ENCODE peak calls at places on chromosomes 1 and 21, in six cellular contexts. S is GM12878, Y is stomach, N is H1, B is sigmoid colon, Z is transverse colon. F is an unnamed sample.

GRCh38 chr1:1206376-1207253 is at the start of gene TNFRSF18:
- DNase-seq in Z (peak), S (no peak), N (peak), Y (peak), B (no peak), F (peak)

GRCh38 chr1:200670215-200671118 is 760 bp upstream of the DDX59 start:
- DNase-seq in B (no peak), Z (peak), Y (peak), N (no peak), S (no peak), F (no peak)

GRCh38 chr1:178639326-178639725 is 85.7 kb upstream of the RALGPS2 start:
- DNase-seq in Z (no peak), B (no peak), S (no peak), N (no peak), Y (no peak), F (no peak)

GRCh38 chr1:185373813-185374524 is 56.9 kb upstream of the IVNS1ABP start:
- DNase-seq in Y (no peak), B (no peak), N (no peak), Z (no peak), S (no peak), F (no peak)

GRCh38 chr1:204108312-204109141 is 35.6 kb downstream of the SOX13 start:
- DNase-seq in Z (no peak), S (no peak), N (peak), B (no peak), Y (no peak), F (peak)

GRCh38 chr21:44375281-44375651 is 21.8 kb downstream of the TRPM2 start:
- DNase-seq in Z (peak), Y (peak), S (no peak), B (no peak), N (no peak), F (peak)

GRCh38 chr21:14382486-14382834 is 486 bp downstream of the HSPA13 start:
- DNase-seq in B (no peak), Z (no peak), N (no peak), S (no peak), Y (no peak), F (no peak)

GRCh38 chr1:55536466-55536865 is 321.3 kb upstream of the USP24 start:
- DNase-seq in Z (no peak), B (no peak), Y (no peak), N (no peak), S (no peak), F (no peak)

GRCh38 chr21:35932232-35932911 is 128.0 kb downstream of the SETD4 start:
- DNase-seq in Z (peak), S (peak), N (no peak), Y (no peak), B (peak), F (peak)

GRCh38 chr1:114558548-114558947 is 22.9 kb downstream of the BCAS2 start:
- DNase-seq in S (no peak), Y (no peak), Z (no peak), B (no peak), N (no peak), F (no peak)

GRCh38 chr1:82059931-82060330 is 259.2 kb downstream of the ADGRL2 start:
- DNase-seq in Y (no peak), S (no peak), N (no peak), Z (no peak), B (no peak), F (no peak)

GRCh38 chr1:2973661-2974593 is 47.3 kb upstream of the ACTRT2 start:
- DNase-seq in Y (peak), B (peak), N (no peak), Z (no peak), S (no peak), F (peak)

GRCh38 chr21:34684174-34684876 is 15.5 kb downstream of the CLIC6 start:
- DNase-seq in Z (peak), N (no peak), B (no peak), Y (no peak), S (no peak), F (no peak)

GRCh38 chr21:34688715-34689114 is 19.9 kb downstream of the CLIC6 start:
- DNase-seq in Z (no peak), S (no peak), N (no peak), B (no peak), Y (no peak), F (no peak)

GRCh38 chr21:34690041-34690792 is 21.4 kb downstream of the CLIC6 start:
- DNase-seq in S (no peak), N (no peak), Z (peak), Y (peak), B (no peak), F (no peak)

GRCh38 chr21:34688145-34688544 is 19.4 kb downstream of the CLIC6 start:
- DNase-seq in S (no peak), N (no peak), Z (no peak), B (no peak), Y (no peak), F (no peak)

DNA sequence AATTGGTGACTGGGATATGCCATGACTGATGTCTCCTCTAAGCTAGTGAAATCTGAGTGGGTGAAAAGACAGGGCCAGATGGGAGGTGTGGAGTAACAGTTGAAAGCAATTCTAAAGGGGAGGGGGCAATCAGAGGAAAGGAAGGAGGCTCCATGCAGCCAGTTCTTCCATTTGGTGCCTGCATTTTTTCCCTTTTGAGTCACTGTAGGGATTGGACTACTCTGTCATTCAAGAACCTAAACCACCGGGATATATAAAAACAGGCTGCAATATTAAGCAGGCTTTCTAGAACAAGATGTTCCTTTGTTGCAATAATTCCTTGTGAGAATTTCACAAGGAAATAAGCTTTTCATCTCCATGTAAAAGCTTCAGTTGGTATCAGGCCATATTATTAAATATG is 18.3 kb downstream of the CLIC6 start:
- DNase-seq in S (no peak), N (no peak), B (no peak), Y (no peak), Z (no peak), F (no peak)
- TF ChIP-seq POLR2A in S (no peak), N (no peak), B (no peak), Y (no peak), Z (no peak), F (no peak)

DNA sequence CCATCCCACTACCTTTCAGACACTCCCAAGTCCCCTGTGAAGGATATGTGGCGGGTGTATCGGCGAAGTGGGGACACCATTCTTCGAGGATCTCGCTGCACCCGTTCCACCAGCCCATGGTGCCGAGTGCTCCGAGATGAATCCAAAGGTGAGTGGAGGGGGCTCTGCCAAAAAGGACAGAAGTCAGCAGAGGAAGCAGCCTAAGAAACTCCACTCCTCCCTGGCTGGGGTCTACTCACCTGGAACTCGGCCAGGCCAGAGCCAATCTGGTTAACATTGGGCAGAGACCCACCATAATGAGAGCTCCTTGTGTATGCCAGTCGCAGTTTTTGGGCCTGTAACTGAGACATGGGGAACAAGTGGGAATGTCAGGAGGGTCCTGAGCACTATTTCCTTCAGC is 3.6 kb downstream of the CRTC2 start:
- DNase-seq in Z (no peak), B (no peak), N (no peak), Y (no peak), S (no peak), F (no peak)
- TF ChIP-seq POLR2AphosphoS5 in Z (no peak), B (no peak), N (no peak), Y (no peak), S (no peak), F (no peak)

GRCh38 chr1:160460214-160460642 is 59.9 kb downstream of the VANGL2 start:
- DNase-seq in N (no peak), Z (no peak), S (peak), B (no peak), Y (no peak), F (peak)

GRCh38 chr1:160459056-160459455 is 58.7 kb downstream of the VANGL2 start:
- DNase-seq in Z (no peak), N (no peak), S (no peak), Y (no peak), B (no peak), F (no peak)

GRCh38 chr1:160460683-160461287 is 60.4 kb downstream of the VANGL2 start:
- DNase-seq in Y (no peak), N (no peak), B (no peak), Z (no peak), S (no peak), F (no peak)

GRCh38 chr1:160455153-160455517 is 54.8 kb downstream of the VANGL2 start:
- DNase-seq in Z (no peak), B (no peak), S (no peak), N (no peak), Y (no peak), F (no peak)

GRCh38 chr1:160459687-160460086 is 59.3 kb downstream of the VANGL2 start:
- DNase-seq in N (no peak), Z (no peak), S (no peak), Y (no peak), B (no peak), F (no peak)
- H3K27ac ChIP-seq in N (no peak), Z (no peak), S (peak), Y (no peak), B (no peak), F (no peak)

DNA sequence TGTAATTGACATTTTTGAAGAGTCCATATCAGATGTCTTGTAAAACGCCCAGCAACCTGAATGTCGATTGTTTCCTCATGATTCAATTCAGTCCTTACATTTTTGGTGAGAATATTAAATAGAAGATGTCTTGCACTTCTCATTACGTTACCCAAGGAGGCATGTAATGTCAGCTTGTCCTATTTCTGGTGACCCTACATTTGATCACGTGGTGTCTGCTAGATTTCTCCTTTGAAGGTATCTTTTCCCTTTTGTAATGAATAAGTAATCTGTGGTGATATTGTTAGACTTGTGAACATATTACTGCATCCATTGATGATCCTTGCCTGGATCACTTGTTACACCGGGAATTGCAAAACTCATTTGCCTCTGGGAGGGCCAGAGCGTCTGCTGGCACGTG is 87.6 kb upstream of the DISP3 start:
- DNase-seq in Y (no peak), N (no peak), Z (no peak), S (no peak), B (no peak), F (no peak)
- TF ChIP-seq POLR2A in Y (no peak), N (no peak), Z (no peak), S (no peak), B (no peak), F (no peak)

GRCh38 chr21:23593582-23593981 is 2013.7 kb downstream of the MRPL39 start:
- DNase-seq in B (no peak), N (no peak), Z (no peak), S (no peak), Y (no peak), F (no peak)
- TF ChIP-seq POLR2AphosphoS5 in B (no peak), N (no peak), Z (no peak), S (no peak), Y (no peak), F (no peak)

GRCh38 chr1:151050051-151050688 is 2.6 kb downstream of the C1orf56 start:
- DNase-seq in B (no peak), Y (no peak), S (no peak), N (no peak), Z (no peak), F (no peak)

GRCh38 chr1:151049458-151049857 is 1.9 kb downstream of the C1orf56 start:
- DNase-seq in Z (no peak), B (no peak), S (no peak), N (no peak), Y (no peak), F (no peak)

GRCh38 chr1:151047925-151048644 is 534 bp downstream of the C1orf56 start:
- DNase-seq in Z (peak), S (no peak), B (peak), N (no peak), Y (peak), F (peak)

GRCh38 chr1:151048645-151049032 is 1.1 kb downstream of the C1orf56 start:
- DNase-seq in Z (no peak), B (no peak), S (no peak), Y (no peak), N (no peak), F (no peak)

GRCh38 chr1:151051356-151052009 is 3.9 kb downstream of the C1orf56 start:
- DNase-seq in Z (no peak), Y (no peak), B (no peak), S (no peak), N (no peak), F (no peak)
- H3K27ac ChIP-seq in Z (no peak), Y (no peak), B (no peak), S (no peak), N (no peak), F (no peak)

DNA sequence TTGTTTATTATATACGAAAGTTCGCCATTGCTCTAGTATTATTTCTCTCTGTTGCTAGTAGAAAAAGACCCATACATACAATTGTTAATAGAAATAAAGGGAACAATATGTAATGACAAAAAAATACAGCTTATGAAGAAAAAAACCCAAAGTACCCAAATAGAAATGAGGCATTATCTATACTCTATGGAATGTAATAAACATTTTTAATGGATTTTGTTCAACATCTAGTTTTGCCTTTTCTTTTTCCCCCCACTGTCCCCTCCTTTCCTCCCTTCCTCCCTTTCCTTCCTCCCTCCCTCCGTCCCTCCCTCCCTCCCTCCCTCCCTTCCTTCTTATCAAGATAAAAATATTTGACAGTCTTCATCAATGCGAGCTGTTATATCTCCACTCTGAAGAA is 81.5 kb upstream of the NEK7 start:
- DNase-seq in Y (no peak), N (no peak), S (no peak), Z (no peak), B (no peak), F (no peak)
- TF ChIP-seq POLR2A in Y (no peak), N (no peak), S (no peak), Z (no peak), B (no peak), F (no peak)

DNA sequence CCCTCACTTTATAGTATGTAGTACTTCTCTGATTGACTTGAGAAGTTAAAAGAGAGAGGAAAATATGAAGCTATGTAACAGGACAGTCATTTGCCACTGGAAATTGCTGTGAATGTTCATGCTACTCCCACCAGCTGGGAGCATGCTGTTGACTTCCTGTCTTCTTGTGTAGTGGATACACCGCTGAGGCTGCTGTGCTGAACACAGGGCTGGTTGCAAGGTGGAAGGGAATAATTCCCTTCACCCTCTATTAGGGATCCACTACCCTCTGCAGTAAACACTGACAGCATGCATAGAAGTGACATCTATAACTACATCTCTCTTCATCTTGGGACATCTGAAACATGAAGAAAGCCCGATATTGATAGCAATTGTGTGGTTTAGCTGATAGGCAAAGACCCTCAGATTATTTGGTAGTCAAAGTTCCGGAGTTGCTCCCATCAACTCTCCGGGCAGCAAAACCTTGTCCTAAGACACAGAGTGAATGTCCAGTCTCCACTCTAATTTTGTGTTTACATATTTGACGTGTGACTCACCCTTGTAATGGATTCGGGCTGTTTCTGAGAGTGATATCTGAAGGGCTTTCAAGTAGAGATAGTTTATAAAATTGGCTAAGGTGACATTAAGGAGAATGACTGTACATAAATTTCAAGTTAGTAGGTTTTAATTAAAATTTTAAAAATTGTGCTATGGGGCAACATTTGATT is 154.0 kb downstream of the CNIH3 start:
- DNase-seq in N (no peak), Z (no peak), B (no peak), S (no peak), Y (no peak), F (no peak)
- TF ChIP-seq POLR2AphosphoS5 in N (no peak), Z (no peak), B (peak), S (no peak), Y (no peak), F (no peak)

GRCh38 chr1:22643928-22644327 is 495 bp downstream of the C1QC start:
- DNase-seq in Z (no peak), S (no peak), B (no peak), N (no peak), Y (no peak), F (no peak)

GRCh38 chr1:22650089-22650693 is 2.8 kb upstream of the C1QB start:
- DNase-seq in B (no peak), Y (no peak), N (no peak), S (no peak), Z (no peak), F (no peak)

GRCh38 chr1:22645936-22646335 is 2.5 kb downstream of the C1QC start:
- DNase-seq in N (no peak), Z (no peak), S (no peak), B (no peak), Y (no peak), F (no peak)

GRCh38 chr1:22643381-22643780 is at the start of gene C1QC:
- DNase-seq in Z (peak), S (no peak), N (no peak), Y (no peak), B (peak), F (no peak)

DNA sequence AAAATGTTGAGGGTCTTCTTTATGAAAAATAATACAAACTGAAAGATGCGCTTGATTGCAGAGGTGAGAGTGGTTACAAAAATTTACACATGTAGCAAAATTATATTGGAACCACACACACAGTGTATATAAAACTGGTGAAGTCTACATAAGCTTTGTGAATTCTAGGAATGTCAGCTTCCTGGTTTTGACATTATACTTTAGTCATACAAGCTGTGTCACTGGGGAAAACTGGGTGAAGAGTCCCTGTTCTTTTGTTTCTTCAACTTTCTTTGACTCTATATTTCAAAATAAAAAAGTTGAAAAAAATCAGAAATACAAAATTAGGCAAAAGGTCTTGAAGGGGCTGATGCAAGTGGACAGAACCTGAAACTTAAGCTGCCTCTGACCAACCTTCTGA is 2.9 kb downstream of the C1QC start:
- DNase-seq in Z (no peak), B (no peak), Y (no peak), S (no peak), N (no peak), F (no peak)
- H3K27ac ChIP-seq in Z (no peak), B (no peak), Y (no peak), S (no peak), N (no peak), F (no peak)

F was measured in upper lobe of left lung.